ENCODE peak calls at places on chromosome 19, in nine cellular contexts. P is thyroid gland, Q is DND-41, K is transverse colon, E is AG10803, J is thoracic aorta, X is AG04449, L is Peyer's patch, U is HepG2. W is an unnamed sample.

GRCh38 chr19:4379383-4380253 is 20.7 kb downstream of the SH3GL1 start:
- DNase-seq in P (peak; percentile 94), Q (no peak), K (no peak), E (peak; percentile 48), J (no peak), X (no peak), L (no peak), U (no peak), W (no peak)

GRCh38 chr19:45601524-45602522 is at the start of gene GPR4:
- DNase-seq in P (no peak), Q (no peak), K (no peak), E (no peak), J (no peak), X (no peak), L (no peak), U (no peak), W (no peak)

GRCh38 chr19:49017666-49018351 is 918 bp upstream of the LHB start:
- DNase-seq in P (peak; percentile 33), Q (peak; percentile 53), K (peak; percentile 49), E (peak; percentile 50), J (no peak), X (no peak), L (peak; percentile 75), U (peak; percentile 41), W (peak; percentile 26)

GRCh38 chr19:3441986-3442329 is 38.4 kb downstream of the SMIM24 start:
- DNase-seq in P (no peak), Q (no peak), K (no peak), E (no peak), J (no peak), X (no peak), L (no peak), U (no peak), W (no peak)

GRCh38 chr19:7004313-7004931 is 16.8 kb downstream of the MBD3L2B start:
- DNase-seq in P (no peak), Q (peak; percentile 20), K (no peak), E (peak; percentile 44), J (no peak), X (no peak), L (no peak), U (peak; percentile 49), W (no peak)

GRCh38 chr19:13051581-13052165 is 51.0 kb downstream of the LYL1 start:
- DNase-seq in P (peak; percentile 96), Q (peak; percentile 69), K (peak; percentile 76), E (no peak), J (no peak), X (no peak), L (peak; percentile 86), U (peak; percentile 54), W (no peak)

GRCh38 chr19:29610213-29610573 is 4.1 kb downstream of the POP4 start:
- DNase-seq in P (peak; percentile 3), Q (no peak), K (no peak), E (no peak), J (no peak), X (no peak), L (no peak), U (no peak), W (no peak)

GRCh38 chr19:49119411-49120324 is at the start of gene PPFIA3:
- DNase-seq in P (peak; percentile 75), Q (no peak), K (peak; percentile 65), E (peak; percentile 53), J (no peak), X (no peak), L (peak; percentile 71), U (no peak), W (no peak)

GRCh38 chr19:41626877-41627276 is at the start of gene CEACAM4:
- DNase-seq in P (peak; percentile 3), Q (no peak), K (no peak), E (no peak), J (no peak), X (no peak), L (no peak), U (no peak), W (no peak)

GRCh38 chr19:56403261-56403660 is 871 bp upstream of the ZNF583 start:
- DNase-seq in P (no peak), Q (no peak), K (no peak), E (peak; percentile 0), J (no peak), X (no peak), L (no peak), U (no peak), W (no peak)

GRCh38 chr19:9054768-9055167 is 32.1 kb upstream of the OR1M1 start:
- DNase-seq in P (no peak), Q (no peak), K (no peak), E (no peak), J (no peak), X (no peak), L (no peak), U (no peak), W (no peak)

GRCh38 chr19:17470204-17470841 is at the start of gene SLC27A1:
- DNase-seq in P (peak; percentile 100), Q (peak; percentile 95), K (peak; percentile 98), E (peak; percentile 99), J (peak; percentile 97), X (peak; percentile 87), L (peak; percentile 93), U (peak; percentile 98), W (peak; percentile 94)

GRCh38 chr19:14149509-14149994 is 13.2 kb upstream of the ASF1B start:
- DNase-seq in P (peak; percentile 41), Q (peak; percentile 31), K (peak; percentile 70), E (peak; percentile 67), J (no peak), X (no peak), L (peak; percentile 65), U (no peak), W (no peak)
- H3K4me3 ChIP-seq in P (no peak overlapping the region), Q (no peak overlapping the region), K (no peak overlapping the region), E (peak overlapping the region; percentile 26), J (peak overlapping the region; percentile 60), X (no peak overlapping the region), L (peak overlapping the region; percentile 32), U (no peak overlapping the region), W (no peak overlapping the region)

DNA sequence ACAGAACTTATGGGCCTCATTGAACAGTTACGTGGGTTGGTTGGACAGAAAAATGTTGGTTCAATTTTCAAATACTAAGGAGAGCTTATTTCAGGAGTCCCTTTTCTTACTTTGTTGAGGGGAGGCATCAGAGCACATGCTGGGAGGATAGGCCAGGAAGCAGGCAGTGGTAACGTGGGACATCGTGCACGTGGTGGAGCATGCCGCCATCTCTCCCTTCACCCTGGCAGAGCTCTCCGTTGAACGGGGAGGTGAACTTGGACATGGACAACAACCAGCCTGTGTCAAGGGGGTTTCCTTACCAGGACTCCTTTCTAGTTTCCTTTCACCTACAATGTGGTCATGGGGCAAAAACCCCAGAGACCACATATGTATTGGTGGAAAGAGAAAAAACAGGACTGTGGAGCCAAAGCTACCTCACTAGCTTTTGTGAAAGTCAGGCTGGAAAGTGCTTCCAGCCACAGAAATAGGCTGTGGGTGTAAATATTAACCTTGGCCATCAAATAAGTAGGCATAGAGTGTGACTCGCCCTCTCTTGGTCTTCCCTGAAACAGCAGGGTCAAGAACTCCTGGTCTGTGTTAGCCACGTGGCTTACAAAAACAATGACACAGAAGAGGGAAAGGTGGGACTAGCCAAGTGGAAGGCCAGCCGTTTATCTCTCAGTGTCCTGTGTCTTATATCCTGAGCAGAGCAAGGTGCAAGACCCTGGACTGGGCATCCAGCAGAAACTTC is 14.4 kb downstream of the MICOS13 start:
- DNase-seq in P (no peak), Q (no peak), K (no peak), E (peak; percentile 52), J (no peak), X (peak; percentile 34), L (no peak), U (peak; percentile 69), W (no peak)
- TF ChIP-seq CTCF in P (no peak), Q (no peak), K (no peak), E (peak; percentile 33), J (no peak), X (peak; percentile 33), L (no peak), U (peak; percentile 15), W (peak; percentile 16)

GRCh38 chr19:50657222-50657669 is 8.0 kb downstream of the C19orf81 start:
- DNase-seq in P (no peak), Q (no peak), K (no peak), E (no peak), J (no peak), X (no peak), L (no peak), U (no peak), W (no peak)

GRCh38 chr19:50658438-50659317 is 9.4 kb downstream of the C19orf81 start:
- DNase-seq in P (peak; percentile 82), Q (peak; percentile 79), K (peak; percentile 39), E (peak; percentile 49), J (no peak), X (no peak), L (no peak), U (no peak), W (no peak)

GRCh38 chr19:50660083-50660366 is 10.8 kb downstream of the C19orf81 start:
- DNase-seq in P (no peak), Q (no peak), K (no peak), E (no peak), J (no peak), X (no peak), L (no peak), U (no peak), W (no peak)

GRCh38 chr19:50659318-50660082 is 10.3 kb downstream of the C19orf81 start:
- DNase-seq in P (no peak), Q (no peak), K (no peak), E (no peak), J (no peak), X (no peak), L (no peak), U (no peak), W (no peak)

DNA sequence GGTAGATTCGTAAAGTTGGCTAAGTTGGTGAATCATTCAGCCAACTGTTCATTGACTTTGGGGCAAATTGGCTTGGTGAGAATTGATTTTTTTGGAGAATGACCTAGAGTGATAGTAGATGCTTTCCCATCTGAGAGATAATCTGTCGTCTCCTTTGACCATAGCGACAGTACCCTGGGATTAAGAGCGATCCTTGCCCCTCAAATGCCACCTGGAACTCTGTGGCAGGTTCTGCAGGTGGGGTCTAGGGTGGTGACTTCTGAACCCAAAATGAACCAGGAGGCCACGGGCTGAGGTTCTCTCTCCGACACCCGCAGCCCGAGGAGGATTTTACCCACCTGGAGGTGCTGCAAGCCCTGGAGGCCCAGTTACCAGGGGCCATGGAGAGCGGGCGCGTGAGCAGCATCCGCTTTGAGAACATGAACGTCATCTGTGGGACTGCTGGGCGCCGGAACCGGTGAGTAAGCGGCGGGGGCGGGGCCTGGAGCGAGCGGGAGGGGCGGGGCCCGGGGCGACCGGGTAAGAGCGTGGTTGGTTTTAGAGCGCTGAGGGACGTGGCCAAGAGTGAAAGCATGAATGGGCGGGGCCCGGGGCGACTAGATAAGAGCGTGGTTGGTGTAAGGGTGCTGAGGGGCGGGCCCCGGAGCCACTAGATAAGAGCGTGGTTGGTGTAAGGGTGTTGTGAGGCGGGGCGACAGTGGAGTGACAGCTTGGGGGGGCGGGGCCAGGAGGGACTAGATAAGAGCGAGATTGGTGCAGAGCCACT is 8.6 kb downstream of the C19orf81 start:
- DNase-seq in P (peak; percentile 97), Q (peak; percentile 89), K (peak; percentile 68), E (peak; percentile 98), J (peak; percentile 54), X (peak; percentile 95), L (peak; percentile 65), U (peak; percentile 44), W (peak; percentile 68)
- H3K4me3 ChIP-seq in P (no peak overlapping the region), Q (peak overlapping the region; percentile 58), K (no peak overlapping the region), E (peak overlapping the region; percentile 56), J (peak overlapping the region; percentile 45), X (peak overlapping the region; percentile 64), L (peak overlapping the region; percentile 20), U (no peak overlapping the region), W (peak overlapping the region; percentile 12)

GRCh38 chr19:37098570-37098969 is 20.3 kb downstream of the ZNF420 start:
- DNase-seq in P (no peak), Q (no peak), K (no peak), E (no peak), J (no peak), X (no peak), L (no peak), U (no peak), W (no peak)
- TF ChIP-seq CTCF in P (no peak), Q (no peak), K (no peak), E (no peak), J (no peak), X (no peak), L (no peak), U (no peak), W (no peak)

GRCh38 chr19:23769691-23770468 is 11.2 kb upstream of the ZNF681 start:
- DNase-seq in P (no peak), Q (no peak), K (no peak), E (no peak), J (no peak), X (no peak), L (no peak), U (no peak), W (no peak)
- H3K4me3 ChIP-seq in P (no peak overlapping the region), Q (no peak overlapping the region), K (no peak overlapping the region), E (no peak overlapping the region), J (no peak overlapping the region), X (no peak overlapping the region), L (no peak overlapping the region), U (no peak overlapping the region), W (no peak overlapping the region)